ENCODE peak calls at places on chromosomes 6 and 20, in five cellular contexts. X is heart left ventricle, B is mesothelial cell of epicardium, S is ecto neural progenitor cell, P is lower leg skin. O is an unnamed sample.
A peak's percentile ranks its signal among the peaks of the same experiment; 100 is the strongest.

GRCh38 chr6:43391448-43392031 is 22.1 kb upstream of the ZNF318 start:
- DNase-seq in X (no peak), B (no peak), S (no peak), P (no peak), O (no peak)

GRCh38 chr6:169967687-169968086 is 216.3 kb downstream of the ERMARD start:
- DNase-seq in X (no peak), B (no peak), S (peak; percentile 20), P (no peak), O (no peak)

GRCh38 chr20:54063998-54064676 is 6.3 kb downstream of the BCAS1 start:
- DNase-seq in X (no peak), B (no peak), S (no peak), P (no peak), O (no peak)

GRCh38 chr20:36572701-36573102 is 695 bp upstream of the TGIF2 start:
- DNase-seq in X (no peak), B (no peak), S (no peak), P (peak; percentile 87), O (no peak)

GRCh38 chr20:1509237-1509636 is 18.0 kb upstream of the SIRPB2 start:
- DNase-seq in X (no peak), B (no peak), S (no peak), P (no peak), O (peak; percentile 75)

GRCh38 chr6:21808551-21809181 is 215.1 kb downstream of the SOX4 start:
- DNase-seq in X (no peak), B (no peak), S (no peak), P (peak; percentile 68), O (no peak)

GRCh38 chr6:107064579-107065065 is 36.6 kb downstream of the MTRES1 start:
- DNase-seq in X (no peak), B (no peak), S (no peak), P (no peak), O (no peak)

GRCh38 chr6:69138893-69139494 is 503.9 kb downstream of the ADGRB3 start:
- DNase-seq in X (peak; percentile 64), B (no peak), S (no peak), P (no peak), O (no peak)

GRCh38 chr6:106104476-106104875 is 18.3 kb downstream of the PRDM1 start:
- DNase-seq in X (no peak), B (no peak), S (no peak), P (no peak), O (no peak)

GRCh38 chr6:15572296-15573016 is 90.4 kb downstream of the DTNBP1 start:
- DNase-seq in X (no peak), B (no peak), S (no peak), P (no peak), O (no peak)

GRCh38 chr6:10424005-10424404 is 9.1 kb upstream of the TFAP2A start:
- DNase-seq in X (no peak), B (no peak), S (no peak), P (no peak), O (no peak)

GRCh38 chr20:458766-459165 is 3.6 kb downstream of the TBC1D20 start:
- DNase-seq in X (no peak), B (no peak), S (no peak), P (no peak), O (no peak)

GRCh38 chr20:1375515-1375914 is 17.3 kb downstream of the FKBP1A start:
- DNase-seq in X (no peak), B (no peak), S (peak; percentile 0), P (no peak), O (no peak)

GRCh38 chr6:142300758-142301251 is 1.0 kb upstream of the ADGRG6 start:
- DNase-seq in X (peak; percentile 41), B (no peak), S (no peak), P (peak; percentile 76), O (no peak)

GRCh38 chr6:53359843-53360834 is 11.4 kb upstream of the ELOVL5 start:
- DNase-seq in X (no peak), B (no peak), S (no peak), P (no peak), O (no peak)

GRCh38 chr6:32369678-32370077 is 2.0 kb downstream of the TSBP1 start:
- DNase-seq in X (no peak), B (no peak), S (no peak), P (no peak), O (no peak)

GRCh38 chr20:13571662-13572061 is 67.1 kb downstream of the TASP1 start:
- DNase-seq in X (no peak), B (no peak), S (no peak), P (no peak), O (no peak)

GRCh38 chr6:117167520-117168271 is 97.7 kb upstream of the VGLL2 start:
- DNase-seq in X (no peak), B (no peak), S (no peak), P (no peak), O (no peak)

GRCh38 chr6:125844989-125845388 is 54.2 kb downstream of the NCOA7 start:
- DNase-seq in X (peak; percentile 45), B (no peak), S (no peak), P (no peak), O (no peak)

O was measured in Ammon's horn.